ENCODE peak calls at places on chromosomes 7 and 10, in four cellular contexts. V is ascending aorta, S is psoas muscle, P is fibroblast of lung. K is an unnamed sample.

GRCh38 chr7:26550492-26550891 is 258.8 kb downstream of the SNX10 start:
- DNase-seq in P (no peak), S (no peak), V (no peak), K (no peak)

GRCh38 chr10:43229208-43230061 is 37.4 kb downstream of the RASGEF1A start:
- DNase-seq in V (peak; percentile 62), P (no peak), S (peak; percentile 52), K (peak; percentile 88)

GRCh38 chr10:68553138-68553537 is 7.0 kb upstream of the TET1 start:
- DNase-seq in P (no peak), S (no peak), V (no peak), K (no peak)

GRCh38 chr7:14501436-14501835 is 401.1 kb downstream of the DGKB start:
- DNase-seq in V (no peak), P (no peak), S (no peak), K (no peak)

GRCh38 chr7:33757050-33757449 is 148.3 kb upstream of the BMPER start:
- DNase-seq in S (no peak), V (no peak), P (peak; percentile 89), K (no peak)

GRCh38 chr7:142477079-142477651 is 219.3 kb upstream of the PRSS58 start:
- DNase-seq in P (peak; percentile 75), S (no peak), V (no peak), K (no peak)

GRCh38 chr7:108234281-108234680 is 104.1 kb upstream of the LAMB4 start:
- DNase-seq in V (no peak), S (no peak), P (peak; percentile 52), K (no peak)

GRCh38 chr10:44195120-44196007 is 189.5 kb downstream of the CXCL12 start:
- DNase-seq in S (peak; percentile 80), V (peak; percentile 86), P (peak; percentile 96), K (no peak)

GRCh38 chr7:17242504-17242903 is 55.9 kb upstream of the AHR start:
- DNase-seq in S (no peak), V (no peak), P (no peak), K (no peak)

GRCh38 chr10:27783660-27784059 is 38.0 kb upstream of the MKX start:
- DNase-seq in P (peak; percentile 66), S (no peak), V (peak; percentile 66), K (no peak)

GRCh38 chr10:126057494-126057893 is 161.1 kb downstream of the FANK1 start:
- DNase-seq in P (no peak), S (no peak), V (no peak), K (no peak)

GRCh38 chr7:16046045-16046444 is 359.6 kb upstream of the MEOX2 start:
- DNase-seq in V (no peak), P (peak; percentile 28), S (no peak), K (no peak)

GRCh38 chr10:594584-595270 is 94.7 kb downstream of the DIP2C start:
- DNase-seq in P (no peak), V (peak; percentile 55), S (no peak), K (no peak)

GRCh38 chr10:25068152-25069058 is 52.0 kb downstream of the THNSL1 start:
- DNase-seq in P (peak; percentile 85), S (no peak), V (no peak), K (no peak)

GRCh38 chr7:602341-603141 is 82.9 kb upstream of the PDGFA start:
- DNase-seq in V (peak; percentile 78), P (no peak), S (peak; percentile 51), K (peak; percentile 86)

GRCh38 chr10:29636178-29636577 is 1.4 kb upstream of the SVIL start:
- DNase-seq in V (no peak), P (peak; percentile 87), S (no peak), K (no peak)

GRCh38 chr10:26215923-26216576 is 524 bp upstream of the GAD2 start:
- DNase-seq in V (no peak), S (no peak), P (peak; percentile 35), K (no peak)

GRCh38 chr7:101614939-101615302 is 14.2 kb downstream of the MYL10 start:
- DNase-seq in P (peak; percentile 38), S (no peak), V (peak; percentile 87), K (no peak)

GRCh38 chr10:3941676-3942075 is 156.7 kb upstream of the KLF6 start:
- DNase-seq in V (no peak), P (no peak), S (no peak), K (no peak)

GRCh38 chr10:43706166-43706565 is 57.5 kb upstream of the ZNF32 start:
- DNase-seq in P (no peak), S (no peak), V (no peak), K (peak; percentile 45)

GRCh38 chr7:105107458-105107857 is 93.5 kb downstream of the KMT2E start:
- DNase-seq in V (no peak), S (no peak), P (no peak), K (no peak)

GRCh38 chr7:81300779-81301178 is 381.9 kb upstream of the SEMA3C start:
- DNase-seq in P (peak; percentile 20), V (no peak), S (no peak), K (no peak)

GRCh38 chr10:131453772-131454634 is 142.5 kb upstream of the TCERG1L start:
- DNase-seq in S (peak; percentile 80), V (no peak), P (no peak), K (no peak)

GRCh38 chr7:37665352-37666022 is 18.1 kb upstream of the GPR141 start:
- DNase-seq in V (no peak), S (no peak), P (no peak), K (no peak)

GRCh38 chr10:75021851-75022250 is 89.6 kb upstream of the SAMD8 start:
- DNase-seq in V (no peak), S (no peak), P (no peak), K (no peak)

GRCh38 chr7:4144801-4145470 is 537.2 kb upstream of the FOXK1 start:
- DNase-seq in V (no peak), S (peak; percentile 74), P (peak; percentile 58), K (peak; percentile 75)

GRCh38 chr10:26969145-26969926 is 108.6 kb upstream of the ABI1 start:
- DNase-seq in S (no peak), P (no peak), V (no peak), K (no peak)

GRCh38 chr10:35218339-35218955 is 91.8 kb downstream of the CREM start:
- DNase-seq in V (peak; percentile 90), P (peak; percentile 83), S (peak; percentile 85), K (peak; percentile 90)

GRCh38 chr7:94888995-94889523 is 18.3 kb upstream of the PPP1R9A start:
- DNase-seq in V (no peak), P (no peak), S (no peak), K (no peak)

GRCh38 chr7:82264752-82265305 is 178.7 kb downstream of the CACNA2D1 start:
- DNase-seq in P (no peak), S (no peak), V (no peak), K (no peak)

GRCh38 chr10:92304061-92304460 is 13.1 kb downstream of the MARCHF5 start:
- DNase-seq in V (no peak), S (no peak), P (no peak), K (no peak)

GRCh38 chr7:128067983-128068382 is 36.7 kb upstream of the LRRC4 start:
- DNase-seq in S (no peak), P (no peak), V (no peak), K (no peak)

GRCh38 chr10:33732176-33733025 is 397.9 kb upstream of the NRP1 start:
- DNase-seq in P (no peak), V (no peak), S (no peak), K (no peak)

GRCh38 chr10:133195611-133196010 is 34.4 kb upstream of the UTF1 start:
- DNase-seq in P (no peak), V (no peak), S (peak; percentile 38), K (peak; percentile 56)

GRCh38 chr10:106557951-106558733 is 606.4 kb downstream of the SORCS1 start:
- DNase-seq in V (no peak), P (peak; percentile 67), S (no peak), K (no peak)

GRCh38 chr7:106369349-106369748 is 84.6 kb upstream of the NAMPT start:
- DNase-seq in S (no peak), V (no peak), P (peak; percentile 79), K (no peak)

GRCh38 chr7:143900230-143900766 is 1.7 kb downstream of the TCAF1 start:
- DNase-seq in S (peak; percentile 43), P (peak; percentile 54), V (no peak), K (no peak)

GRCh38 chr10:11595395-11595692 is 16.1 kb downstream of the USP6NL start:
- DNase-seq in V (no peak), S (no peak), P (peak; percentile 64), K (no peak)

GRCh38 chr10:131778385-131778784 is 122.4 kb upstream of the PPP2R2D start:
- DNase-seq in S (no peak), V (no peak), P (no peak), K (no peak)

GRCh38 chr7:139720705-139721231 is 57.0 kb downstream of the HIPK2 start:
- DNase-seq in P (no peak), S (no peak), V (peak; percentile 70), K (no peak)
- TF ChIP-seq CTCF in P (no peak), S (no peak), V (no peak), K (no peak)

GRCh38 chr7:148906707-148907498 is 22.8 kb upstream of the EZH2 start:
- DNase-seq in S (no peak), P (no peak), V (no peak), K (no peak)
- H3K4me1 ChIP-seq in S (no peaks in the 10 kb centered on the region), P (no peaks in the 10 kb centered on the region), V (no peaks in the 10 kb centered on the region), K (no peaks in the 10 kb centered on the region)

GRCh38 chr7:24617957-24618616 is 44.8 kb downstream of the PALS2 start:
- DNase-seq in S (no peak), P (no peak), V (no peak), K (no peak)
- H3K9me3 ChIP-seq in S (no peaks in the 10 kb centered on the region), P (no peaks in the 10 kb centered on the region), V (peaks cover 23% of the 10 kb centered on the region), K (peaks cover 28% of the 10 kb centered on the region)

GRCh38 chr7:130959743-130960207 is 225.8 kb upstream of the KLF14 start:
- DNase-seq in S (no peak), P (peak; percentile 87), V (no peak), K (no peak)
- TF ChIP-seq CTCF in S (no peak), P (peak; percentile 57), V (no peak), K (peak; percentile 37)

GRCh38 chr7:30909431-30909830 is 2.2 kb upstream of the AQP1 start:
- DNase-seq in P (no peak), V (no peak), S (no peak), K (no peak)

GRCh38 chr7:30912021-30912420 is 368 bp downstream of the AQP1 start:
- DNase-seq in P (no peak), V (no peak), S (no peak), K (no peak)

GRCh38 chr7:30911133-30911532 is 520 bp upstream of the AQP1 start:
- DNase-seq in P (no peak), V (no peak), S (no peak), K (no peak)

GRCh38 chr7:30911561-30911969 is at the start of gene AQP1:
- DNase-seq in P (peak; percentile 55), S (peak; percentile 80), V (peak; percentile 98), K (no peak)

GRCh38 chr7:30910369-30911073 is 1.1 kb upstream of the AQP1 start:
- DNase-seq in V (no peak), S (no peak), P (no peak), K (no peak)
- H3K4me1 ChIP-seq in V (peaks cover 55% of the 10 kb centered on the region), S (no peaks in the 10 kb centered on the region), P (peaks cover 26% of the 10 kb centered on the region), K (no peaks in the 10 kb centered on the region)

DNA sequence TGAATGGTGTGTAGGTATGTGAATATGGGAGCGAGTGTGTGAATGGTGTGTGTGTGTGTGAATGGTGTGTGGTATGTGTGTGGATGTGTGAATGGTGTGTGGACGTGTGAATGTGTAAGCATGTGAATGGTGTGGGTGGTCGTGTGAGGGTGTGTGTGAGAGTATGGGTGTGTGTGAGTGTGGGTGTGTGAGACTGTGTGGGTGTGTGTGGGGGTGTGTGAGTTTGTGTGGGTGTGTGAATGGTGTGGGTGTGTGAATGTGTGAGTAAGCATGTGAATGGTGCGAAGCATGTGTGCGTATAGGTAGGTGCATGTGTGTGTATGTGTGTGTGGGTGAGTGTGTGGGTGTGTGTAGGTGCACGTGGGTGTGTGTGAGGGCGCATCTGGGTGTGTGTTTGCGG is 160.7 kb upstream of the COBL start:
- DNase-seq in P (no peak), V (no peak), S (no peak), K (no peak)
- H3K9me3 ChIP-seq in P (no peaks in the 10 kb centered on the region), V (no peaks in the 10 kb centered on the region), S (no peaks in the 10 kb centered on the region), K (no peaks in the 10 kb centered on the region)

K was measured in spleen.